ENCODE peak calls at places on chromosomes 6 and 20, in four cellular contexts. L, X, K and R are unnamed samples.
A peak's percentile ranks its signal among the peaks of the same experiment; 100 is the strongest.

GRCh38 chr6:125899726-125900182 is 56.8 kb upstream of the HINT3 start:
- DNase-seq in X (peak; percentile 32), L (peak; percentile 46), K (no peak), R (no peak)

GRCh38 chr20:22797103-22797502 is 212.7 kb upstream of the FOXA2 start:
- DNase-seq in L (no peak), X (no peak), K (no peak), R (peak; percentile 3)

GRCh38 chr6:170099387-170099786 is 191.5 kb downstream of the DLL1 start:
- DNase-seq in X (no peak), K (no peak), L (no peak), R (no peak)

GRCh38 chr6:4412488-4412887 is 277.1 kb upstream of the ECI2 start:
- DNase-seq in X (no peak), L (no peak), K (no peak), R (no peak)

GRCh38 chr20:34015401-34016335 is 22.0 kb downstream of the RALY start:
- DNase-seq in X (no peak), L (no peak), K (no peak), R (no peak)

GRCh38 chr6:151847064-151847463 is 39.6 kb downstream of the ESR1 start:
- DNase-seq in L (peak; percentile 70), X (peak; percentile 58), K (no peak), R (peak; percentile 4)

GRCh38 chr20:4949833-4950178 is 51.5 kb downstream of the SLC23A2 start:
- DNase-seq in X (no peak), K (no peak), L (peak; percentile 40), R (peak; percentile 63)

GRCh38 chr6:93036835-93037234 is 382.5 kb downstream of the EPHA7 start:
- DNase-seq in L (peak; percentile 52), X (no peak), K (no peak), R (peak; percentile 1)

GRCh38 chr6:158758464-158758863 is 60.7 kb downstream of the EZR start:
- DNase-seq in K (peak; percentile 34), X (peak; percentile 81), L (peak; percentile 73), R (peak; percentile 45)

GRCh38 chr6:138188278-138188923 is 26.7 kb downstream of the ARFGEF3 start:
- DNase-seq in L (no peak), K (no peak), X (no peak), R (no peak)

GRCh38 chr6:92667843-92668242 is 751.5 kb downstream of the EPHA7 start:
- DNase-seq in L (peak; percentile 3), X (no peak), K (no peak), R (peak; percentile 18)

GRCh38 chr6:52286798-52287432 is 2.4 kb upstream of the MCM3 start:
- DNase-seq in X (peak; percentile 49), K (no peak), L (peak; percentile 75), R (peak; percentile 72)

GRCh38 chr6:7975764-7976146 is 65.2 kb upstream of the TXNDC5 start:
- DNase-seq in K (no peak), X (no peak), L (no peak), R (no peak)

GRCh38 chr6:150001295-150001990 is 23.9 kb downstream of the RAET1L start:
- DNase-seq in X (no peak), K (no peak), L (no peak), R (no peak)

GRCh38 chr6:82331031-82331773 is 32.4 kb upstream of the TPBG start:
- DNase-seq in L (peak; percentile 97), X (peak; percentile 36), K (no peak), R (peak; percentile 42)

GRCh38 chr20:61044499-61044898 is 207.6 kb upstream of the CDH4 start:
- DNase-seq in X (peak; percentile 43), L (peak; percentile 58), K (no peak), R (no peak)

GRCh38 chr6:155103816-155104366 is 108.8 kb downstream of the TIAM2 start:
- DNase-seq in K (no peak), L (peak; percentile 60), X (no peak), R (no peak)

GRCh38 chr6:7604003-7604402 is 14.0 kb downstream of the SNRNP48 start:
- DNase-seq in L (no peak), K (no peak), X (no peak), R (no peak)

GRCh38 chr6:106104941-106105340 is 18.8 kb downstream of the PRDM1 start:
- DNase-seq in L (no peak), K (no peak), X (no peak), R (no peak)

GRCh38 chr6:158780963-158781691 is 38.0 kb downstream of the EZR start:
- DNase-seq in X (no peak), L (no peak), K (no peak), R (no peak)

GRCh38 chr20:48912065-48912464 is 9.4 kb upstream of the ARFGEF2 start:
- DNase-seq in K (no peak), L (no peak), X (no peak), R (no peak)

DNA sequence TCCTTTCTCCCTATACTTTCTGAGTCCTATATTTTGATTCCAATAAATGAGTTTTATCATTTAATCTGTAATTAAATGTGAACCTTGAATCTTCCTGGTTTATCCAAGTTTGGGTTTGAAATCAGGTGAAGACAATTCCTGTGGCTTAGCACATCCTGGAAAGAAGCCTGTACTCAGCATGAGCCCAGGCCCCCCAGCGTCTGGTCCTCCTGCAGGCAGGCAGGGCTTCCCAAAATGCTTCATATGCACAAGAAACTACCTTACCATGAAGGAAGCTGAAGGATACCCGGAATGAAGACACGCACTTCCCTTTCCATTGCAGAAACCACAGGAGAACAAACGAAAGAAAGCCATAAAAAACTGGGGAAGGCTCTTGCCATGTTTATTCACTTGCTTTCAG is 157.4 kb upstream of the PDE10A start:
- DNase-seq in X (no peak), L (peak; percentile 68), K (no peak), R (no peak)
- H4K5ac ChIP-seq in X (no peak overlapping the region), L (no peak overlapping the region), K (no peak overlapping the region), R (no peak overlapping the region)

DNA sequence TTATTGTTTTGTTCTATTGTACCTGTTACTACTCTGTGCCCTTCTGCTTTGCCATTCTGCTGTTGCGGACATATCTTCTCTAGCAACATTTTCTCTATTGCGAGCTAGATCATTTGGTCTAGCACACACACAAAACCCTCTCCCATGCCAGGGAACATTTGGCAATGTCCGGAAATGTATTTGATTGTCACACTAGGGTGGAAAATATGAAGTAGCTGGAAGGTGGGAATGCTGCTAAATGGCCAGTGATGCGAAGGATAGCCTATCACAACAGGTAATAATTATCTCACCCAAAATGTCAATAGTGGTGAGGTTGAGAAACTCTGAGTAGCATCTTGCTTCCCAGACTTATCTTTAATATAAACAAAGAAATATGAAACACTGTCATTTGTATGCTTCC is 331.9 kb downstream of the HTR1B start:
- DNase-seq in K (no peak), L (no peak), X (no peak), R (no peak)
- H4K5ac ChIP-seq in K (no peak overlapping the region), L (no peak overlapping the region), X (no peak overlapping the region), R (no peak overlapping the region)

GRCh38 chr6:88877893-88878292 is 85.5 kb downstream of the RNGTT start:
- DNase-seq in X (no peak), L (no peak), K (no peak), R (no peak)
- H4K5ac ChIP-seq in X (no peak overlapping the region), L (no peak overlapping the region), K (no peak overlapping the region), R (no peak overlapping the region)

GRCh38 chr20:43794326-43794725 is 67.5 kb upstream of the GTSF1L start:
- DNase-seq in L (no peak), K (no peak), X (no peak), R (no peak)
- H4K5ac ChIP-seq in L (no peak overlapping the region), K (no peak overlapping the region), X (no peak overlapping the region), R (no peak overlapping the region)

DNA sequence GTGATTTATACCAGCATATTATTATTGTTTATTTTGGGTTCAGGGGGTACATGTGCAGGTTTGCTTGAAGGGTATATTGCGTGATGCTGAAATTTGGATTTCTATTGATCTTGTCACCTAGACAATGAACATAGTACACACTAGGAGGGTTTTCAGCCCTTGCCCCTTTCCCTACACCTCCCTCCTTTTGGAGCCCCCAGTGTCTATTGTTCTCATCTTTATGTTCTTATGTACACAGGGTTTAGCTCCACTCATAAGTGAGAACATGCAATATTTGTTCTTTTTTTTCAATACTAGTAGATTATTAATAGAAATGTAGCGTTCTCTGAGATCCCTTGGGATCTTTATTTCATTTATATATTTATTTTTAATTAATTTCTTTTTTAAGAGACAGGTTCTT is 79.2 kb upstream of the MRAP2 start:
- DNase-seq in X (no peak), L (no peak), K (no peak), R (no peak)
- H4K5ac ChIP-seq in X (no peak overlapping the region), L (no peak overlapping the region), K (no peak overlapping the region), R (no peak overlapping the region)

GRCh38 chr20:8449120-8449519 is 317.1 kb downstream of the PLCB1 start:
- DNase-seq in K (no peak), L (no peak), X (no peak), R (peak; percentile 28)

GRCh38 chr20:8457978-8458377 is 325.9 kb downstream of the PLCB1 start:
- DNase-seq in X (no peak), L (no peak), K (no peak), R (no peak)

GRCh38 chr20:8454137-8454712 is 322.2 kb downstream of the PLCB1 start:
- DNase-seq in X (peak; percentile 50), L (peak; percentile 90), K (no peak), R (peak; percentile 97)
- H4K5ac ChIP-seq in X (no peak overlapping the region), L (no peak overlapping the region), K (no peak overlapping the region), R (no peak overlapping the region)

GRCh38 chr6:42506070-42506469 is 54.3 kb upstream of the TRERF1 start:
- DNase-seq in L (no peak), X (no peak), K (no peak), R (no peak)

GRCh38 chr6:42505377-42505702 is 53.6 kb upstream of the TRERF1 start:
- DNase-seq in X (no peak), K (no peak), L (no peak), R (peak; percentile 67)

GRCh38 chr6:42507901-42508300 is 55.9 kb upstream of the UBR2 start:
- DNase-seq in X (no peak), L (no peak), K (no peak), R (peak; percentile 10)

GRCh38 chr6:42509765-42510164 is 54.1 kb upstream of the UBR2 start:
- DNase-seq in K (no peak), L (no peak), X (no peak), R (peak; percentile 16)

GRCh38 chr6:42507195-42507594 is 55.5 kb upstream of the TRERF1 start:
- DNase-seq in K (no peak), X (no peak), L (no peak), R (no peak)
- H4K5ac ChIP-seq in K (no peak overlapping the region), X (no peak overlapping the region), L (no peak overlapping the region), R (no peak overlapping the region)